ENCODE peak calls at places on chromosome 6, in nine cellular contexts. M, T, J, N, B, Q, L, H and K are unnamed samples.

GRCh38 chr6:99393698-99394531 is at the start of gene COQ3:
- DNase-seq in M (peak; percentile 76), T (peak; percentile 58), J (peak; percentile 95), N (peak; percentile 64), B (peak; percentile 68), Q (peak; percentile 89), L (peak; percentile 33), H (peak; percentile 81), K (no peak)

GRCh38 chr6:125741336-125741735 is 8.1 kb upstream of the HEY2 start:
- DNase-seq in M (no peak), T (no peak), J (no peak), N (no peak), B (no peak), Q (no peak), L (no peak), H (no peak), K (no peak)

GRCh38 chr6:143955971-143956370 is 52.1 kb downstream of the PLAGL1 start:
- DNase-seq in M (no peak), T (no peak), J (no peak), N (no peak), B (no peak), Q (no peak), L (no peak), H (no peak), K (no peak)

GRCh38 chr6:138031417-138031816 is 75.8 kb downstream of the PERP start:
- DNase-seq in M (no peak), T (no peak), J (no peak), N (no peak), B (no peak), Q (no peak), L (no peak), H (no peak), K (no peak)

GRCh38 chr6:140153703-140154102 is 779.3 kb upstream of the CITED2 start:
- DNase-seq in M (no peak), T (no peak), J (no peak), N (no peak), B (no peak), Q (no peak), L (no peak), H (no peak), K (no peak)

GRCh38 chr6:110421749-110422443 is 6.5 kb upstream of the DDO start:
- DNase-seq in M (no peak), T (no peak), J (no peak), N (no peak), B (no peak), Q (no peak), L (no peak), H (no peak), K (no peak)

GRCh38 chr6:20476501-20477043 is 57.7 kb upstream of the CDKAL1 start:
- DNase-seq in M (no peak), T (no peak), J (no peak), N (no peak), B (no peak), Q (no peak), L (no peak), H (no peak), K (no peak)

GRCh38 chr6:159961523-159961922 is 7.4 kb upstream of the IGF2R start:
- DNase-seq in M (no peak), T (no peak), J (no peak), N (no peak), B (no peak), Q (no peak), L (no peak), H (no peak), K (no peak)

GRCh38 chr6:23533954-23534725 is 591.9 kb upstream of the NRSN1 start:
- DNase-seq in M (no peak), T (no peak), J (no peak), N (no peak), B (no peak), Q (no peak), L (no peak), H (no peak), K (no peak)

GRCh38 chr6:112464901-112465661 is 118.0 kb downstream of the RFPL4B start:
- DNase-seq in M (no peak), T (no peak), J (no peak), N (no peak), B (no peak), Q (no peak), L (no peak), H (no peak), K (no peak)

GRCh38 chr6:118813795-118814194 is 80.2 kb upstream of the ASF1A start:
- DNase-seq in M (no peak), T (no peak), J (no peak), N (no peak), B (no peak), Q (no peak), L (no peak), H (no peak), K (no peak)

GRCh38 chr6:161406633-161407032 is 132.8 kb upstream of the AGPAT4 start:
- DNase-seq in M (no peak), T (no peak), J (no peak), N (no peak), B (no peak), Q (no peak), L (no peak), H (no peak), K (no peak)

GRCh38 chr6:5673016-5673415 is 333.7 kb downstream of the NRN1 start:
- DNase-seq in M (no peak), T (no peak), J (no peak), N (no peak), B (no peak), Q (no peak), L (no peak), H (no peak), K (no peak)

GRCh38 chr6:79574636-79575035 is 37.4 kb upstream of the LCA5 start:
- DNase-seq in M (no peak), T (no peak), J (no peak), N (no peak), B (no peak), Q (no peak), L (no peak), H (no peak), K (no peak)

GRCh38 chr6:56243518-56244070 is 3.8 kb downstream of the COL21A1 start:
- DNase-seq in M (no peak), T (no peak), J (no peak), N (no peak), B (no peak), Q (no peak), L (no peak), H (no peak), K (no peak)
- H3K4me3 ChIP-seq in M (no peak overlapping the region), T (no peak overlapping the region), J (no peak overlapping the region), N (no peak overlapping the region), B (no peak overlapping the region), Q (no peak overlapping the region), L (no peak overlapping the region), H (no peak overlapping the region), K (no peak overlapping the region)

GRCh38 chr6:16244869-16245451 is 6.6 kb downstream of the GMPR start:
- DNase-seq in M (no peak), T (no peak), J (no peak), N (no peak), B (no peak), Q (no peak), L (no peak), H (no peak), K (no peak)

GRCh38 chr6:16243664-16244063 is 5.3 kb downstream of the GMPR start:
- DNase-seq in M (no peak), T (no peak), J (no peak), N (no peak), B (no peak), Q (no peak), L (no peak), H (no peak), K (no peak)

GRCh38 chr6:16244446-16244845 is 6.1 kb downstream of the GMPR start:
- DNase-seq in M (no peak), T (no peak), J (no peak), N (peak; percentile 73), B (no peak), Q (no peak), L (no peak), H (no peak), K (peak; percentile 22)

GRCh38 chr6:16241321-16241689 is 2.9 kb downstream of the GMPR start:
- DNase-seq in M (no peak), T (no peak), J (no peak), N (no peak), B (no peak), Q (no peak), L (no peak), H (no peak), K (peak; percentile 74)

GRCh38 chr6:16243055-16243454 is 4.7 kb downstream of the GMPR start:
- DNase-seq in M (no peak), T (no peak), J (no peak), N (peak; percentile 41), B (no peak), Q (no peak), L (no peak), H (no peak), K (no peak)
- TF ChIP-seq POLR2AphosphoS5 in M (no peak), T (no peak), J (no peak), N (no peak), B (no peak), Q (no peak), L (no peak), H (no peak), K (no peak)

DNA sequence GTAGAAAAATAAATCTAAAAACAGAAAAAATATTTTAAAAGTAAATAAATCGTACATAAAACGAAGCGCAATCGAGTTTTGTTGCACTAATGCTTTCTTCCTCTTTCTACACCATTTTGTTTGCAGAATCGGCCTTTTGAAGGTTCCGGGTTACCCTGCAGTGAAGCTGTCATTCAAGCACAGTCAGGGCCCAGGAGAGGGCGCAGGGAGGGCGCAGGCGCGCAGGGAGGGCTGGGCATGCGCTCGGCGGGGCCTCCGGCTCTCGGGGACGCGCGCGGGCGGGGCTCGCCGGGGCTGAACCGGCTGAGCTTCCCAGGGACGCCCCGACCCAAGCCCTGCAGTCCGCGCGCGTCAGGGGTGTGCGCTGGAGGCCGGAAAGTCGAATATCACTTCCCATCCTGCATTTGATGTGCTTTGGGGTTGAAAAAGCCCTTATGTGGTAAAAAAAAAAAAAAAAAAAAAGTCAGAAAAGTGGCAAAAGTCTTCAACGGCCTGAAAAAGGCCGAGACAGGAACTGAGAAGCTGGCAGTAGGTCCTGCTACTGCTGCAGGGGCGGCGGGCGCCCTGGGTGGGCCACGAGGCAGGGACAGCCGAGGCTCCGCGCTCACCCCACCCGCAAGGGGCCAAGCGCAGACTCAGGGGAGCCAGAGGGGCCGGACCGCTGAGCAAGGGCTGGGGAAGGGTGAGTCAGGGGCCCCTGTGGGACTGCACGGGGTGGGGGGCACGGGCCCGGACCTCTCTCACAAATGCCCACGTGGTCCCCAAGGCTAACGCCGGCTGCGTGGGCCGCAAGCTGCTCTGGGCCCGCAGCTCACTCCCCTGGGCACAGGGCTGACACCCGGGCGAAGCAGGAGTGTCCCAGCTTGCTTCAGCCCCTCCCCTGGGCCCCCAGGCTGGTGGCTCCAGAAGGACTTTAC is 40.5 kb downstream of the THBS2 start:
- DNase-seq in M (peak; percentile 95), T (peak; percentile 85), J (peak; percentile 98), N (peak; percentile 92), B (peak; percentile 94), Q (peak; percentile 98), L (peak; percentile 27), H (peak; percentile 91), K (peak; percentile 96)
- TF ChIP-seq POLR2A in M (peak; percentile 11), T (no peak), J (no peak), N (no peak), B (peak; percentile 29), Q (no peak), L (peak; percentile 72), H (no peak), K (peak; percentile 23)

DNA sequence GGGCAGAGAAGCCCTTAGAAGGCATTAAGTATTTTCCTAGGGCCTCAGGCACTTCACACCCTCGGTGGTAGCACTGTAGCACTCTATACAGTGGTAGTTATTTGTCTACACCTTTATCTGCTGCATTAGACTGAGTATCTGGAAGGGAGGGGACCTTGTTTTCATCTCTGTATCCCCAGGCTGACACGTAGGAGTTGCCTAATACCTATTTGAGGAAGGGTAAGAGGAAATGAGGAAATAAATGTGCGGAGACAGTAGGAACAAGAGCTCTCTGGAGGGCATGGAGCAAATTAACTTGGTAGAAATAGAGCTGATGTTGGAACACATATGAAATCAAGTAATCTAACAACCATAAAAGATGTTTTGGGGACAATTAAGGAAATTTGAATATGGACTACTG is 3.9 kb downstream of the CNPY3 start:
- DNase-seq in M (no peak), T (no peak), J (no peak), N (no peak), B (no peak), Q (no peak), L (no peak), H (no peak), K (no peak)
- H3K4me3 ChIP-seq in M (no peak overlapping the region), T (no peak overlapping the region), J (no peak overlapping the region), N (no peak overlapping the region), B (no peak overlapping the region), Q (peak overlapping the region; percentile 12), L (peak overlapping the region; percentile 93), H (no peak overlapping the region), K (no peak overlapping the region)